ENCODE peak calls at places on chromosomes 6 and 20, in four cellular contexts. K is A549, Y is HepG2, L is H1. W is an unnamed sample.

GRCh38 chr20:41905186-41905585 is 287.0 kb upstream of the CHD6 start:
- DNase-seq in K (no peak), Y (no peak), L (no peak), W (no peak)

GRCh38 chr6:132937466-132937906 is 123.1 kb downstream of the RPS12 start:
- DNase-seq in K (peak), Y (peak), L (no peak), W (peak)

GRCh38 chr6:1223312-1223603 is 88.6 kb upstream of the FOXQ1 start:
- DNase-seq in K (no peak), Y (no peak), L (no peak), W (no peak)

GRCh38 chr6:64175311-64175710 is 539.7 kb downstream of the PHF3 start:
- DNase-seq in K (no peak), Y (no peak), L (no peak), W (no peak)

GRCh38 chr20:51237278-51237677 is 214.4 kb upstream of the KCNG1 start:
- DNase-seq in K (no peak), Y (no peak), L (no peak), W (no peak)

GRCh38 chr20:31547017-31547675 is 32.9 kb downstream of the HM13 start:
- DNase-seq in K (no peak), Y (peak), L (no peak), W (peak)

GRCh38 chr6:5751525-5752252 is 255.0 kb downstream of the NRN1 start:
- DNase-seq in K (no peak), Y (no peak), L (no peak), W (no peak)

GRCh38 chr6:72616406-72617015 is 5.4 kb upstream of the KCNQ5 start:
- DNase-seq in K (peak), Y (peak), L (no peak), W (no peak)

GRCh38 chr20:21099653-21100589 is 6.2 kb downstream of the LINC00237 start:
- DNase-seq in K (peak), Y (no peak), L (no peak), W (peak)

GRCh38 chr6:113396644-113397201 is 460.4 kb upstream of the MARCKS start:
- DNase-seq in K (no peak), Y (no peak), L (no peak), W (no peak)

GRCh38 chr20:3900187-3900604 is 11.0 kb downstream of the PANK2 start:
- DNase-seq in K (no peak), Y (no peak), L (no peak), W (no peak)

GRCh38 chr6:73203098-73203497 is 22.2 kb downstream of the KHDC1L start:
- DNase-seq in K (no peak), Y (no peak), L (no peak), W (no peak)

GRCh38 chr20:2872304-2873009 is 824 bp upstream of the PTPRA start:
- DNase-seq in K (peak), Y (peak), L (no peak), W (peak)

GRCh38 chr6:25155221-25155620 is 124.0 kb upstream of the CARMIL1 start:
- DNase-seq in K (no peak), Y (no peak), L (no peak), W (no peak)

GRCh38 chr6:132687306-132687705 is 26.5 kb downstream of the VNN1 start:
- DNase-seq in K (peak), Y (no peak), L (no peak), W (no peak)

GRCh38 chr6:16314311-16314710 is 75.9 kb downstream of the GMPR start:
- DNase-seq in K (no peak), Y (no peak), L (no peak), W (no peak)

GRCh38 chr6:16306334-16306733 is 67.9 kb downstream of the GMPR start:
- DNase-seq in K (no peak), Y (no peak), L (no peak), W (no peak)

GRCh38 chr6:16313732-16314131 is 75.3 kb downstream of the GMPR start:
- DNase-seq in K (no peak), Y (no peak), L (no peak), W (no peak)

GRCh38 chr6:16316741-16317251 is 78.4 kb downstream of the GMPR start:
- DNase-seq in K (peak), Y (peak), L (no peak), W (peak)

GRCh38 chr6:16311763-16312162 is 73.4 kb downstream of the GMPR start:
- DNase-seq in K (no peak), Y (no peak), L (no peak), W (no peak)
- TF ChIP-seq PHF8 in K (no peak), Y (no peak), L (no peak), W (no peak)

GRCh38 chr6:116217069-116217468 is 36.8 kb downstream of the TSPYL4 start:
- DNase-seq in K (peak), Y (peak), L (no peak), W (peak)
- TF ChIP-seq PHF8 in K (no peak), Y (no peak), L (no peak), W (no peak)

DNA sequence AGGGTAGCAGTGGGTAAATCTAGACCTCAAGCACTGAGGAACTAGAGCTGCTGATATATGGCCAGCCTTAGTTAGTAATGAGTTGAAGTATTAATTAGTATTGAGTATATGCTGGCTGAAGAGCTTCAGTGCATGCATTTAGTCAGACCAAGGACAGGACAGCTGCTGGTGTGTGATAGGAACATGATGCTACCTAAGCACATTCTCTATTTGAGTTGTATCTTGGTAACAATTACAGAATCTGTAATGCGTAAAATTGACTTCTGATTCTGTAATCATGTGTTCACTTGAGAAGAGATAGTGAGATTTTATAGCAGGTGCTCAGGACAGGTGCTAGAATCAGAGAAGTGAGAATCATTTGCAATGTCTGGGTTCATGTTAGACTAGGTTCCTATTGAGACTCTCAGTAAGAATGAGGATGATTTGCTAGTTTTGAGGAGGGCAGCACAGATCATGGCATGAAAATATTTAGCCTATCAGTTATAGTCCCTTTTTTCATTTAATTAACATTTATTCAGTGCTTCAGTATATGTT is 369.4 kb upstream of the HS3ST5 start:
- DNase-seq in K (no peak), Y (no peak), L (no peak), W (no peak)
- TF ChIP-seq PHF8 in K (no peak), Y (no peak), L (no peak), W (no peak)

DNA sequence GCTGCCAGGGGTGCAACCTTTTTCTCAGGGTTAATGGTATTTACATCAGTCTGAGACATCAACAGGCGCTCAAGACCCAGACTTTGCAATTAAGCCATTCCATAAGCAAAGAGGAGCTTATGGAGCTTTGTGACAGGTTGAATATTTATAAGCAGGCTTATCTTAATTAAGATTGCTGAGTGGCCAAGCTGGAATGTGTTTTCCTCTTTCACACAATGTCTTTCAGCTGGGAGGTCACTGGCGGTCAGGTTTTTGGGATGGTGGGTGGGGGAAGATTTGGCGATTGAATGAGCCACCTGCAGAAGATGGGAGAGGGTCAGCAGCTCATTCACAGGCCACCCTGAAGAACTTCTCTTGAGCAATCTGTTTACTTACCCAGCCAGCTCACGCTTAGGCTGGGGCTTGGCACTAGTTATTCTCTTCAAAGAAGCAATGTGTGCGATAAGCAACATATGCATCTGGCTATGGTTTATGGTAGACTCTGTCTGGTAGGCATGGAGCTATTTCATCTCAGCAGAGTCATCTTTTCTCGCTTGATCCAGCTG is 88.7 kb downstream of the SCP2D1 start:
- DNase-seq in K (no peak), Y (no peak), L (no peak), W (no peak)
- TF ChIP-seq PHF8 in K (no peak), Y (no peak), L (no peak), W (no peak)

DNA sequence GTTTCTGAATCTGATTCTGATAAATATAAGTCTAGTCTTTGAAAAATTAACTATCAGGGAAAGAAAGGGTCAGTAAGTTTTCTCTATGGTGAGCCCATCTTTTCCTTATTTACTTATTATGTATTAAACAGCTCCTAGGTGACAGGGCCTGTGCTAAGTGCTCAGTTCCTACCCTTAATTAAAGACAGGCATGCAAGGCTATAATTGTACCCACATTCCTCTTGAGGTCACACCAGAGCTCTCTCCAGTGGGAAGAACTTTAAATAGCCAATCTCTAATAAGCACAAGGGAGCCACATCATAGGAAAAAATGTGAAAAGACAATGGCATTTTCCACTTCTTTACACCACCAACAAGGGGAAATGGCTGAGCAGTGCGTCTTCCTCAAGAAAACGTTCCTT is 421.8 kb upstream of the SLC35B3 start:
- DNase-seq in K (no peak), Y (no peak), L (no peak), W (no peak)
- TF ChIP-seq PHF8 in K (no peak), Y (no peak), L (no peak), W (no peak)

DNA sequence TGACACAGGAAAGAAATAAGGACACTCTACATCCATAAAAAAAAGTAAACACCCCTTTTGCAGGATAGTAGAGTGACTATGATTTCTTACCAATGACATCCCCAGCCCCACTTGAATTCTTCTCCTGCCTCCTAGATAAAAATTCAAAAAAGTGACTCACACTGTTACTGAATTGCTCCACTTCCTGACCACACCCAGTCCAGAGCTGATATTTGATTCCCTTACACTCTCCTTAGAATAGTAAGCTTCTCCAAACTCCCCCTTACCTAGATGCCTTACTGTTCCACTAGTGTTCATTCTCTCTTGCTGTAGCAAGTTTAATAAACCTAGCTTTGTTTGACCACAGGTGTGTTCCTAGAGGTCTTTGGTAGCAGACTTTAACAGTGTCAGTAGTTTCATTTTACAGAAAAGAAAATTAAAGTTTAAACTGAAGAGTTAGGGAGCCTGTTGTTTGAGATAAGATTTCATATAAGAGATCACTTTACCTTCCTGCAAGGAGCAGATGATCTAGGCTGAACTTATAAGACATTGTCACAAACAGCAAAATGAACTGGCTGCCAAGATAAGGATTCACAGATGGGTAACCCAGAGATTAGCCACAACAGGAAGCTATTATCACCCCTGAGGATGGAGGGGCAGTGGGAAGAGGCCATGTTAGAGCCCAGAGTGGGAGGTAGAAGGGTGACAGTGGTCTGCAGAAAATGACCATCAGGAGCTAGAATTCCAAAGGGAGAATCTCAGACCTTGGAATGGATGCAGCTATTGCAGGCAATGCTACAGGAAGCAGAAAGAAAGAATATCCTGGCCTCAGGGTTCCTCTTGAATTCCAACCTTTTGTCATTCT is 28.4 kb upstream of the BTN3A2 start:
- DNase-seq in K (no peak), Y (no peak), L (no peak), W (peak)
- TF ChIP-seq PHF8 in K (no peak), Y (no peak), L (no peak), W (no peak)

GRCh38 chr6:10404799-10405524 is 9.9 kb downstream of the TFAP2A start:
- DNase-seq in K (no peak), Y (no peak), L (no peak), W (no peak)
- TF ChIP-seq PHF8 in K (peak), Y (no peak), L (peak), W (peak)

DNA sequence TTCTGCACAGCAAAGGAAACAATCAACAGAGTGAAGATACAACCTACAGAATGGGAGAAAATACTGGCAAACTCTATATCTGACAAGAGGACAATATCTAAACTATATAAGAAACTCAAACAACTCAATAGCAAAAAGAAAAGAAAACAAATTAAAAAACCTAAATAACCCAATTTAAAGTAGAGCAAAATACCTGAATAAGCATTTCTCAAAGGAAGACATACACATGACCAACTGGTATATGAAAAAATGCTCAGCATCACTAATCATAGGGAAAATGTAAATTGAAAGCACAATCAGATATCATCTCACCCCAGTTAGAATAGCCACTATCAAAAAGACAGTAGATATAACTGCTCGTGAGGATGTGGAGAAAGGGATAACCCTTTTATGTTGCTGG is 87.8 kb upstream of the FOXA2 start:
- DNase-seq in K (no peak), Y (no peak), L (no peak), W (no peak)
- TF ChIP-seq PHF8 in K (no peak), Y (no peak), L (no peak), W (no peak)

GRCh38 chr20:43975096-43975768 is 60.6 kb downstream of the TOX2 start:
- DNase-seq in K (peak), Y (no peak), L (no peak), W (no peak)
- TF ChIP-seq PHF8 in K (no peak), Y (no peak), L (no peak), W (no peak)

W was measured in K562.